ENCODE peak calls at places on chromosomes 4 and X, in eight cellular contexts. One of them, this sample, is unnamed.

GRCh38 chrX:19177710-19178109 is 55.4 kb upstream of the ADGRG2 start:
- DNase-seq in stimulated activated CD4-positive, alpha-beta T cell treated with anti-CD3 and anti-CD28 coated beads, Interleukin-4, amount 100 ng/mL, for 48 hours: no peak
- DNase-seq in GM12891: no peak
- DNase-seq in stimulated activated CD8-positive, alpha-beta memory T cell treated with anti-CD3 and anti-CD28 coated beads, Interleukin-7, amount 100 ng/mL, for 4 hours: no peak
- DNase-seq in GM18507: no peak
- DNase-seq in NCI-H82: no peak
- DNase-seq in Right ventricle myocardium superior: no peak
- DNase-seq in T47D: no peak
- DNase-seq in this sample: no peak

GRCh38 chr4:94545296-94545695 is 93.6 kb downstream of the PDLIM5 start:
- DNase-seq in stimulated activated CD4-positive, alpha-beta T cell treated with anti-CD3 and anti-CD28 coated beads, Interleukin-4, amount 100 ng/mL, for 48 hours: no peak
- DNase-seq in GM12891: no peak
- DNase-seq in stimulated activated CD8-positive, alpha-beta memory T cell treated with anti-CD3 and anti-CD28 coated beads, Interleukin-7, amount 100 ng/mL, for 4 hours: no peak
- DNase-seq in GM18507: no peak
- DNase-seq in NCI-H82: no peak
- DNase-seq in Right ventricle myocardium superior: no peak
- DNase-seq in T47D: no peak
- DNase-seq in this sample: no peak

GRCh38 chrX:53681661-53682060 is 4.9 kb downstream of the HUWE1 start:
- DNase-seq in stimulated activated CD4-positive, alpha-beta T cell treated with anti-CD3 and anti-CD28 coated beads, Interleukin-4, amount 100 ng/mL, for 48 hours: no peak
- DNase-seq in GM12891: no peak
- DNase-seq in stimulated activated CD8-positive, alpha-beta memory T cell treated with anti-CD3 and anti-CD28 coated beads, Interleukin-7, amount 100 ng/mL, for 4 hours: no peak
- DNase-seq in GM18507: no peak
- DNase-seq in NCI-H82: no peak
- DNase-seq in Right ventricle myocardium superior: no peak
- DNase-seq in T47D: no peak
- DNase-seq in this sample: no peak

GRCh38 chrX:108159028-108159670 is 67.6 kb downstream of the ATG4A start:
- DNase-seq in stimulated activated CD4-positive, alpha-beta T cell treated with anti-CD3 and anti-CD28 coated beads, Interleukin-4, amount 100 ng/mL, for 48 hours: no peak
- DNase-seq in GM12891: no peak
- DNase-seq in stimulated activated CD8-positive, alpha-beta memory T cell treated with anti-CD3 and anti-CD28 coated beads, Interleukin-7, amount 100 ng/mL, for 4 hours: no peak
- DNase-seq in GM18507: no peak
- DNase-seq in NCI-H82: no peak
- DNase-seq in Right ventricle myocardium superior: no peak
- DNase-seq in T47D: no peak
- DNase-seq in this sample: no peak

GRCh38 chr4:2091990-2092652 is 33.0 kb downstream of the NAT8L start:
- DNase-seq in stimulated activated CD4-positive, alpha-beta T cell treated with anti-CD3 and anti-CD28 coated beads, Interleukin-4, amount 100 ng/mL, for 48 hours: no peak
- DNase-seq in GM12891: no peak
- DNase-seq in stimulated activated CD8-positive, alpha-beta memory T cell treated with anti-CD3 and anti-CD28 coated beads, Interleukin-7, amount 100 ng/mL, for 4 hours: no peak
- DNase-seq in GM18507: no peak
- DNase-seq in NCI-H82: no peak
- DNase-seq in Right ventricle myocardium superior: no peak
- DNase-seq in T47D: no peak
- DNase-seq in this sample: no peak

GRCh38 chrX:37887347-37887746 is 40.0 kb upstream of the DYNLT3 start:
- DNase-seq in stimulated activated CD4-positive, alpha-beta T cell treated with anti-CD3 and anti-CD28 coated beads, Interleukin-4, amount 100 ng/mL, for 48 hours: no peak
- DNase-seq in GM12891: no peak
- DNase-seq in stimulated activated CD8-positive, alpha-beta memory T cell treated with anti-CD3 and anti-CD28 coated beads, Interleukin-7, amount 100 ng/mL, for 4 hours: no peak
- DNase-seq in GM18507: no peak
- DNase-seq in NCI-H82: no peak
- DNase-seq in Right ventricle myocardium superior: no peak
- DNase-seq in T47D: no peak
- DNase-seq in this sample: no peak

GRCh38 chr4:168528131-168528949 is 31.5 kb downstream of the PALLD start:
- DNase-seq in stimulated activated CD4-positive, alpha-beta T cell treated with anti-CD3 and anti-CD28 coated beads, Interleukin-4, amount 100 ng/mL, for 48 hours: no peak
- DNase-seq in GM12891: no peak
- DNase-seq in stimulated activated CD8-positive, alpha-beta memory T cell treated with anti-CD3 and anti-CD28 coated beads, Interleukin-7, amount 100 ng/mL, for 4 hours: no peak
- DNase-seq in GM18507: no peak
- DNase-seq in NCI-H82: no peak
- DNase-seq in Right ventricle myocardium superior: no peak
- DNase-seq in T47D: no peak
- DNase-seq in this sample: no peak

GRCh38 chr4:149048451-149049143 is 606.4 kb upstream of the NR3C2 start:
- DNase-seq in stimulated activated CD4-positive, alpha-beta T cell treated with anti-CD3 and anti-CD28 coated beads, Interleukin-4, amount 100 ng/mL, for 48 hours: no peak
- DNase-seq in GM12891: no peak
- DNase-seq in stimulated activated CD8-positive, alpha-beta memory T cell treated with anti-CD3 and anti-CD28 coated beads, Interleukin-7, amount 100 ng/mL, for 4 hours: no peak
- DNase-seq in GM18507: no peak
- DNase-seq in NCI-H82: no peak
- DNase-seq in Right ventricle myocardium superior: no peak
- DNase-seq in T47D: no peak
- DNase-seq in this sample: no peak

GRCh38 chrX:8629871-8630270 is 102.1 kb downstream of the ANOS1 start:
- DNase-seq in stimulated activated CD4-positive, alpha-beta T cell treated with anti-CD3 and anti-CD28 coated beads, Interleukin-4, amount 100 ng/mL, for 48 hours: no peak
- DNase-seq in GM12891: no peak
- DNase-seq in stimulated activated CD8-positive, alpha-beta memory T cell treated with anti-CD3 and anti-CD28 coated beads, Interleukin-7, amount 100 ng/mL, for 4 hours: no peak
- DNase-seq in GM18507: no peak
- DNase-seq in NCI-H82: no peak
- DNase-seq in Right ventricle myocardium superior: no peak
- DNase-seq in T47D: no peak
- DNase-seq in this sample: no peak

GRCh38 chr4:151139814-151140213 is 40.4 kb downstream of the RPS3A start:
- DNase-seq in stimulated activated CD4-positive, alpha-beta T cell treated with anti-CD3 and anti-CD28 coated beads, Interleukin-4, amount 100 ng/mL, for 48 hours: no peak
- DNase-seq in GM12891: no peak
- DNase-seq in stimulated activated CD8-positive, alpha-beta memory T cell treated with anti-CD3 and anti-CD28 coated beads, Interleukin-7, amount 100 ng/mL, for 4 hours: no peak
- DNase-seq in GM18507: no peak
- DNase-seq in NCI-H82: no peak
- DNase-seq in Right ventricle myocardium superior: no peak
- DNase-seq in T47D: no peak
- DNase-seq in this sample: no peak

GRCh38 chr4:8329560-8329858 is 60.0 kb downstream of the HTRA3 start:
- DNase-seq in stimulated activated CD4-positive, alpha-beta T cell treated with anti-CD3 and anti-CD28 coated beads, Interleukin-4, amount 100 ng/mL, for 48 hours: no peak
- DNase-seq in GM12891: no peak
- DNase-seq in stimulated activated CD8-positive, alpha-beta memory T cell treated with anti-CD3 and anti-CD28 coated beads, Interleukin-7, amount 100 ng/mL, for 4 hours: no peak
- DNase-seq in GM18507: no peak
- DNase-seq in NCI-H82: no peak
- DNase-seq in Right ventricle myocardium superior: peak
- DNase-seq in T47D: no peak
- DNase-seq in this sample: no peak

GRCh38 chr4:110055014-110055768 is 142.5 kb downstream of the EGF start:
- DNase-seq in stimulated activated CD4-positive, alpha-beta T cell treated with anti-CD3 and anti-CD28 coated beads, Interleukin-4, amount 100 ng/mL, for 48 hours: no peak
- DNase-seq in GM12891: peak
- DNase-seq in stimulated activated CD8-positive, alpha-beta memory T cell treated with anti-CD3 and anti-CD28 coated beads, Interleukin-7, amount 100 ng/mL, for 4 hours: no peak
- DNase-seq in GM18507: peak
- DNase-seq in NCI-H82: no peak
- DNase-seq in Right ventricle myocardium superior: no peak
- DNase-seq in T47D: no peak
- DNase-seq in this sample: peak

GRCh38 chr4:18686338-18687039 is 664.9 kb upstream of the LCORL start:
- DNase-seq in stimulated activated CD4-positive, alpha-beta T cell treated with anti-CD3 and anti-CD28 coated beads, Interleukin-4, amount 100 ng/mL, for 48 hours: no peak
- DNase-seq in GM12891: no peak
- DNase-seq in stimulated activated CD8-positive, alpha-beta memory T cell treated with anti-CD3 and anti-CD28 coated beads, Interleukin-7, amount 100 ng/mL, for 4 hours: no peak
- DNase-seq in GM18507: no peak
- DNase-seq in NCI-H82: no peak
- DNase-seq in Right ventricle myocardium superior: no peak
- DNase-seq in T47D: no peak
- DNase-seq in this sample: no peak

GRCh38 chr4:13525606-13526281 is 18.6 kb downstream of the NKX3-2 start:
- DNase-seq in stimulated activated CD4-positive, alpha-beta T cell treated with anti-CD3 and anti-CD28 coated beads, Interleukin-4, amount 100 ng/mL, for 48 hours: no peak
- DNase-seq in GM12891: no peak
- DNase-seq in stimulated activated CD8-positive, alpha-beta memory T cell treated with anti-CD3 and anti-CD28 coated beads, Interleukin-7, amount 100 ng/mL, for 4 hours: no peak
- DNase-seq in GM18507: no peak
- DNase-seq in NCI-H82: no peak
- DNase-seq in Right ventricle myocardium superior: no peak
- DNase-seq in T47D: no peak
- DNase-seq in this sample: peak

GRCh38 chr4:38958453-38958852 is 73.8 kb downstream of the TMEM156 start:
- DNase-seq in stimulated activated CD4-positive, alpha-beta T cell treated with anti-CD3 and anti-CD28 coated beads, Interleukin-4, amount 100 ng/mL, for 48 hours: no peak
- DNase-seq in GM12891: no peak
- DNase-seq in stimulated activated CD8-positive, alpha-beta memory T cell treated with anti-CD3 and anti-CD28 coated beads, Interleukin-7, amount 100 ng/mL, for 4 hours: no peak
- DNase-seq in GM18507: no peak
- DNase-seq in NCI-H82: no peak
- DNase-seq in Right ventricle myocardium superior: no peak
- DNase-seq in T47D: no peak
- DNase-seq in this sample: no peak

GRCh38 chr4:173410106-173410505 is 11.2 kb upstream of the SCRG1 start:
- DNase-seq in stimulated activated CD4-positive, alpha-beta T cell treated with anti-CD3 and anti-CD28 coated beads, Interleukin-4, amount 100 ng/mL, for 48 hours: no peak
- DNase-seq in GM12891: no peak
- DNase-seq in stimulated activated CD8-positive, alpha-beta memory T cell treated with anti-CD3 and anti-CD28 coated beads, Interleukin-7, amount 100 ng/mL, for 4 hours: no peak
- DNase-seq in GM18507: no peak
- DNase-seq in NCI-H82: no peak
- DNase-seq in Right ventricle myocardium superior: no peak
- DNase-seq in T47D: no peak
- DNase-seq in this sample: no peak

GRCh38 chr4:5789141-5789540 is 78.1 kb downstream of the EVC start:
- DNase-seq in stimulated activated CD4-positive, alpha-beta T cell treated with anti-CD3 and anti-CD28 coated beads, Interleukin-4, amount 100 ng/mL, for 48 hours: no peak
- DNase-seq in GM12891: no peak
- DNase-seq in stimulated activated CD8-positive, alpha-beta memory T cell treated with anti-CD3 and anti-CD28 coated beads, Interleukin-7, amount 100 ng/mL, for 4 hours: no peak
- DNase-seq in GM18507: no peak
- DNase-seq in NCI-H82: no peak
- DNase-seq in Right ventricle myocardium superior: no peak
- DNase-seq in T47D: no peak
- DNase-seq in this sample: no peak

GRCh38 chr4:184671101-184671500 is 21.6 kb downstream of the PRIMPOL start:
- DNase-seq in stimulated activated CD4-positive, alpha-beta T cell treated with anti-CD3 and anti-CD28 coated beads, Interleukin-4, amount 100 ng/mL, for 48 hours: no peak
- DNase-seq in GM12891: no peak
- DNase-seq in stimulated activated CD8-positive, alpha-beta memory T cell treated with anti-CD3 and anti-CD28 coated beads, Interleukin-7, amount 100 ng/mL, for 4 hours: no peak
- DNase-seq in GM18507: no peak
- DNase-seq in NCI-H82: no peak
- DNase-seq in Right ventricle myocardium superior: no peak
- DNase-seq in T47D: no peak
- DNase-seq in this sample: no peak

GRCh38 chrX:23766650-23767551 is 16.1 kb upstream of the SAT1 start:
- DNase-seq in stimulated activated CD4-positive, alpha-beta T cell treated with anti-CD3 and anti-CD28 coated beads, Interleukin-4, amount 100 ng/mL, for 48 hours: no peak
- DNase-seq in GM12891: no peak
- DNase-seq in stimulated activated CD8-positive, alpha-beta memory T cell treated with anti-CD3 and anti-CD28 coated beads, Interleukin-7, amount 100 ng/mL, for 4 hours: no peak
- DNase-seq in GM18507: no peak
- DNase-seq in NCI-H82: no peak
- DNase-seq in Right ventricle myocardium superior: no peak
- DNase-seq in T47D: no peak
- DNase-seq in this sample: no peak

GRCh38 chr4:133287396-133287795 is 138.3 kb downstream of the PCDH10 start:
- DNase-seq in stimulated activated CD4-positive, alpha-beta T cell treated with anti-CD3 and anti-CD28 coated beads, Interleukin-4, amount 100 ng/mL, for 48 hours: no peak
- DNase-seq in GM12891: no peak
- DNase-seq in stimulated activated CD8-positive, alpha-beta memory T cell treated with anti-CD3 and anti-CD28 coated beads, Interleukin-7, amount 100 ng/mL, for 4 hours: no peak
- DNase-seq in GM18507: no peak
- DNase-seq in NCI-H82: peak
- DNase-seq in Right ventricle myocardium superior: no peak
- DNase-seq in T47D: no peak
- DNase-seq in this sample: no peak

GRCh38 chr4:15001248-15001824 is 945 bp upstream of the CPEB2 start:
- DNase-seq in stimulated activated CD4-positive, alpha-beta T cell treated with anti-CD3 and anti-CD28 coated beads, Interleukin-4, amount 100 ng/mL, for 48 hours: peak
- DNase-seq in GM12891: no peak
- DNase-seq in stimulated activated CD8-positive, alpha-beta memory T cell treated with anti-CD3 and anti-CD28 coated beads, Interleukin-7, amount 100 ng/mL, for 4 hours: peak
- DNase-seq in GM18507: no peak
- DNase-seq in NCI-H82: peak
- DNase-seq in Right ventricle myocardium superior: peak
- DNase-seq in T47D: peak
- DNase-seq in this sample: peak

GRCh38 chrX:7264399-7264798 is 116.4 kb upstream of the PUDP start:
- DNase-seq in stimulated activated CD4-positive, alpha-beta T cell treated with anti-CD3 and anti-CD28 coated beads, Interleukin-4, amount 100 ng/mL, for 48 hours: no peak
- DNase-seq in GM12891: no peak
- DNase-seq in stimulated activated CD8-positive, alpha-beta memory T cell treated with anti-CD3 and anti-CD28 coated beads, Interleukin-7, amount 100 ng/mL, for 4 hours: no peak
- DNase-seq in GM18507: no peak
- DNase-seq in NCI-H82: no peak
- DNase-seq in Right ventricle myocardium superior: no peak
- DNase-seq in T47D: no peak
- DNase-seq in this sample: peak

GRCh38 chrX:68833855-68834331 is 5.1 kb downstream of the EFNB1 start:
- DNase-seq in stimulated activated CD4-positive, alpha-beta T cell treated with anti-CD3 and anti-CD28 coated beads, Interleukin-4, amount 100 ng/mL, for 48 hours: no peak
- DNase-seq in GM12891: no peak
- DNase-seq in stimulated activated CD8-positive, alpha-beta memory T cell treated with anti-CD3 and anti-CD28 coated beads, Interleukin-7, amount 100 ng/mL, for 4 hours: no peak
- DNase-seq in GM18507: no peak
- DNase-seq in NCI-H82: no peak
- DNase-seq in Right ventricle myocardium superior: no peak
- DNase-seq in T47D: no peak
- DNase-seq in this sample: no peak

GRCh38 chrX:47751670-47752069 is 85.0 kb upstream of the ZNF81 start:
- DNase-seq in stimulated activated CD4-positive, alpha-beta T cell treated with anti-CD3 and anti-CD28 coated beads, Interleukin-4, amount 100 ng/mL, for 48 hours: peak
- DNase-seq in GM12891: no peak
- DNase-seq in stimulated activated CD8-positive, alpha-beta memory T cell treated with anti-CD3 and anti-CD28 coated beads, Interleukin-7, amount 100 ng/mL, for 4 hours: no peak
- DNase-seq in GM18507: no peak
- DNase-seq in NCI-H82: peak
- DNase-seq in Right ventricle myocardium superior: peak
- DNase-seq in T47D: peak
- DNase-seq in this sample: peak

GRCh38 chrX:65667157-65667502 is 324 bp upstream of the MSN start:
- DNase-seq in stimulated activated CD4-positive, alpha-beta T cell treated with anti-CD3 and anti-CD28 coated beads, Interleukin-4, amount 100 ng/mL, for 48 hours: no peak
- DNase-seq in GM12891: no peak
- DNase-seq in stimulated activated CD8-positive, alpha-beta memory T cell treated with anti-CD3 and anti-CD28 coated beads, Interleukin-7, amount 100 ng/mL, for 4 hours: peak
- DNase-seq in GM18507: no peak
- DNase-seq in NCI-H82: no peak
- DNase-seq in Right ventricle myocardium superior: no peak
- DNase-seq in T47D: no peak
- DNase-seq in this sample: no peak

GRCh38 chr4:87489678-87490077 is 39.5 kb downstream of the SPARCL1 start:
- DNase-seq in stimulated activated CD4-positive, alpha-beta T cell treated with anti-CD3 and anti-CD28 coated beads, Interleukin-4, amount 100 ng/mL, for 48 hours: no peak
- DNase-seq in GM12891: no peak
- DNase-seq in stimulated activated CD8-positive, alpha-beta memory T cell treated with anti-CD3 and anti-CD28 coated beads, Interleukin-7, amount 100 ng/mL, for 4 hours: no peak
- DNase-seq in GM18507: no peak
- DNase-seq in NCI-H82: no peak
- DNase-seq in Right ventricle myocardium superior: no peak
- DNase-seq in T47D: no peak
- DNase-seq in this sample: no peak

GRCh38 chr4:78040431-78040830 is 16.7 kb upstream of the FRAS1 start:
- DNase-seq in stimulated activated CD4-positive, alpha-beta T cell treated with anti-CD3 and anti-CD28 coated beads, Interleukin-4, amount 100 ng/mL, for 48 hours: no peak
- DNase-seq in GM12891: no peak
- DNase-seq in stimulated activated CD8-positive, alpha-beta memory T cell treated with anti-CD3 and anti-CD28 coated beads, Interleukin-7, amount 100 ng/mL, for 4 hours: no peak
- DNase-seq in GM18507: no peak
- DNase-seq in NCI-H82: no peak
- DNase-seq in Right ventricle myocardium superior: no peak
- DNase-seq in T47D: no peak
- DNase-seq in this sample: no peak